ENCODE peak calls at places on chromosome 18, in nine cellular contexts. R is Calu3, T is upper lobe of right lung, N is transverse colon, M is coronary artery, U is spleen, Y is neural progenitor cell, A is D721Med, D is Peyer's patch. O is an unnamed sample.

GRCh38 chr18:67362906-67363305 is 153.6 kb downstream of the DSEL start:
- DNase-seq in R (no peak), T (no peak), N (no peak), M (no peak), U (no peak), Y (no peak), A (no peak), D (no peak), O (no peak)

GRCh38 chr18:11005528-11005927 is 143.8 kb downstream of the PIEZO2 start:
- DNase-seq in R (peak; percentile 63), T (no peak), N (peak; percentile 16), M (no peak), U (no peak), Y (peak; percentile 6), A (no peak), D (no peak), O (no peak)

GRCh38 chr18:56789004-56789888 is 138.1 kb downstream of the WDR7 start:
- DNase-seq in R (peak; percentile 26), T (no peak), N (peak; percentile 22), M (no peak), U (no peak), Y (peak; percentile 54), A (peak; percentile 36), D (no peak), O (no peak)

GRCh38 chr18:50105027-50105426 is 89.9 kb downstream of the MYO5B start:
- DNase-seq in R (no peak), T (no peak), N (no peak), M (no peak), U (no peak), Y (no peak), A (no peak), D (no peak), O (no peak)

GRCh38 chr18:6058941-6059340 is 163.6 kb upstream of the TMEM200C start:
- DNase-seq in R (no peak), T (no peak), N (no peak), M (no peak), U (no peak), Y (peak; percentile 61), A (no peak), D (no peak), O (no peak)

GRCh38 chr18:5974696-5975095 is 79.4 kb upstream of the TMEM200C start:
- DNase-seq in R (no peak), T (no peak), N (no peak), M (no peak), U (no peak), Y (no peak), A (no peak), D (no peak), O (no peak)

GRCh38 chr18:70288171-70288850 is 534 bp upstream of the SOCS6 start:
- DNase-seq in R (peak; percentile 51), T (peak; percentile 78), N (peak; percentile 58), M (peak; percentile 76), U (no peak), Y (peak; percentile 20), A (peak; percentile 79), D (peak; percentile 71), O (no peak)

GRCh38 chr18:38966846-38967245 is 1401.2 kb upstream of the CELF4 start:
- DNase-seq in R (no peak), T (no peak), N (no peak), M (no peak), U (no peak), Y (no peak), A (no peak), D (no peak), O (no peak)

GRCh38 chr18:52903858-52904257 is 563.9 kb downstream of the DCC start:
- DNase-seq in R (no peak), T (no peak), N (peak; percentile 69), M (no peak), U (no peak), Y (peak; percentile 73), A (peak; percentile 21), D (peak; percentile 53), O (no peak)

GRCh38 chr18:36377626-36378025 is 80.1 kb downstream of the FHOD3 start:
- DNase-seq in R (no peak), T (no peak), N (no peak), M (no peak), U (no peak), Y (no peak), A (no peak), D (no peak), O (no peak)

GRCh38 chr18:688322-688721 is 24.1 kb downstream of the ENOSF1 start:
- DNase-seq in R (no peak), T (no peak), N (no peak), M (no peak), U (no peak), Y (no peak), A (no peak), D (no peak), O (no peak)
- TF ChIP-seq CTCF in R (no peak), T (no peak), N (no peak), M (no peak), U (no peak), Y (no peak), A (no peak), D (no peak), O (no peak)

GRCh38 chr18:80247403-80247916 is at the start of gene PARD6G:
- DNase-seq in R (peak; percentile 59), T (peak; percentile 88), N (peak; percentile 83), M (peak; percentile 83), U (peak; percentile 86), Y (peak; percentile 90), A (peak; percentile 98), D (peak; percentile 81), O (no peak)
- TF ChIP-seq CTCF in R (no peak), T (no peak), N (no peak), M (no peak), U (no peak), Y (peak; percentile 10), A (peak; percentile 8), D (no peak), O (no peak)

DNA sequence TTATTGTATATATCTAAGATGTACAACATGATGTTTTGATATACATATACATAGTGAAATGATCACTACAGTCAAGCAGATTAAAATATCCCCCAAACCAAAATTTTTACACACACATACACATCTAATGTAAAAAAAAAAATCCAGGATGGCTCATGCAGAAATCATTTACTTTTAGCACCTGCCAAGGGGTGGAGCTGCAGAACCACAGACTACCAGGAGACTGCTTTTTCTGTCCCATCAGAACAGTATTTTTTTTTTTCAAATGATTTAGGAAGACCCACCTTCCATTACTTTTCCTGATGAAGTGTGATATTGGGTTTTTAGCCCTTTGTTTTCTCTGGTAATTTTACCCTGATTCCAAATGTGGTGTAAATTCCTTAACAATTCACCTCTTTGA is 61.9 kb downstream of the AQP4 start:
- DNase-seq in R (peak; percentile 37), T (no peak), N (no peak), M (no peak), U (no peak), Y (no peak), A (no peak), D (no peak), O (no peak)
- TF ChIP-seq CTCF in R (no peak), T (peak; percentile 9), N (no peak), M (no peak), U (no peak), Y (peak; percentile 43), A (no peak), D (no peak), O (no peak)

GRCh38 chr18:59055345-59056032 is 84.2 kb upstream of the SEC11C start:
- DNase-seq in R (no peak), T (no peak), N (no peak), M (peak; percentile 68), U (no peak), Y (peak; percentile 67), A (no peak), D (no peak), O (no peak)
- TF ChIP-seq CTCF in R (no peak), T (no peak), N (no peak), M (no peak), U (no peak), Y (peak; percentile 60), A (peak; percentile 10), D (no peak), O (no peak)

DNA sequence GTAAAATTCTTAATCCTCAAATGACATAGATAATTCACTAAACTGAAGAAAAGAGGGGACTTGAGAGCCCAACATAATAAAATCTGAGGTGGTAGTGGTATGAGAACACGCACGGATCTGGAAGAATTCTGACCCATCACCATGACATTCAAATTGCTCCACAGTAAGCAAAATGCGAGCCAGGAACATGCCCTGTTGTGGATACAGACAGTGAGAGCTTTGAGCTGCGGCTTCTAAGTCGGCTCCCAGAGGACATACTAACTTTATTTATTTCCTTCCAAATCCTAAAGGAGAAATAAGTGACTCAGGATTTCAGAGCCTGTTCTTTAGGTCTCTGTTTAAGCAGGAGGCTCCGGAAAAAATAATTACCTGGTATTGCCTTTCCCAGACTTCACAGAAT is 143.4 kb upstream of the SMAD7 start:
- DNase-seq in R (no peak), T (no peak), N (no peak), M (no peak), U (no peak), Y (no peak), A (no peak), D (no peak), O (no peak)
- TF ChIP-seq CTCF in R (no peak), T (no peak), N (no peak), M (no peak), U (no peak), Y (no peak), A (no peak), D (no peak), O (no peak)